ENCODE peak calls at places on chromosomes 13 and 19, in ten cellular contexts. One of them, this sample, is unnamed.

GRCh38 chr13:50914301-50914700 is 4.7 kb downstream of the RNASEH2B start:
- DNase-seq in T-helper 17 cell: no peak
- DNase-seq in NT2/D1: no peak
- DNase-seq in PC-3: no peak
- DNase-seq in PC-9: no peak
- DNase-seq in psoas muscle: no peak
- DNase-seq in right cardiac atrium: no peak
- DNase-seq in naive thymus-derived CD4-positive, alpha-beta T cell: no peak
- DNase-seq in ovary: no peak
- DNase-seq in Caco-2: no peak
- DNase-seq in this sample: no peak

GRCh38 chr19:31204115-31204514 is 145.1 kb downstream of the TSHZ3 start:
- DNase-seq in T-helper 17 cell: no peak
- DNase-seq in NT2/D1: no peak
- DNase-seq in PC-3: no peak
- DNase-seq in PC-9: no peak
- DNase-seq in psoas muscle: no peak
- DNase-seq in right cardiac atrium: no peak
- DNase-seq in naive thymus-derived CD4-positive, alpha-beta T cell: no peak
- DNase-seq in ovary: no peak
- DNase-seq in Caco-2: no peak
- DNase-seq in this sample: no peak

GRCh38 chr13:54241719-54242118 is 1213.1 kb downstream of the OLFM4 start:
- DNase-seq in T-helper 17 cell: no peak
- DNase-seq in NT2/D1: no peak
- DNase-seq in PC-3: no peak
- DNase-seq in PC-9: no peak
- DNase-seq in psoas muscle: no peak
- DNase-seq in right cardiac atrium: no peak
- DNase-seq in naive thymus-derived CD4-positive, alpha-beta T cell: no peak
- DNase-seq in ovary: no peak
- DNase-seq in Caco-2: no peak
- DNase-seq in this sample: no peak

GRCh38 chr19:10808937-10809655 is 26.9 kb downstream of the TMED1 start:
- DNase-seq in T-helper 17 cell: no peak
- DNase-seq in NT2/D1: no peak
- DNase-seq in PC-3: peak; percentile 54
- DNase-seq in PC-9: peak; percentile 88
- DNase-seq in psoas muscle: no peak
- DNase-seq in right cardiac atrium: no peak
- DNase-seq in naive thymus-derived CD4-positive, alpha-beta T cell: no peak
- DNase-seq in ovary: no peak
- DNase-seq in Caco-2: no peak
- DNase-seq in this sample: peak; percentile 29

GRCh38 chr13:58302349-58302748 is 670.8 kb downstream of the PCDH17 start:
- DNase-seq in T-helper 17 cell: no peak
- DNase-seq in NT2/D1: no peak
- DNase-seq in PC-3: no peak
- DNase-seq in PC-9: no peak
- DNase-seq in psoas muscle: no peak
- DNase-seq in right cardiac atrium: no peak
- DNase-seq in naive thymus-derived CD4-positive, alpha-beta T cell: no peak
- DNase-seq in ovary: no peak
- DNase-seq in Caco-2: no peak
- DNase-seq in this sample: no peak

GRCh38 chr13:37869756-37870488 is at the start of gene TRPC4:
- DNase-seq in T-helper 17 cell: no peak
- DNase-seq in NT2/D1: no peak
- DNase-seq in PC-3: peak; percentile 54
- DNase-seq in PC-9: peak; percentile 71
- DNase-seq in psoas muscle: peak; percentile 49
- DNase-seq in right cardiac atrium: peak; percentile 41
- DNase-seq in naive thymus-derived CD4-positive, alpha-beta T cell: no peak
- DNase-seq in ovary: peak; percentile 54
- DNase-seq in Caco-2: peak; percentile 42
- DNase-seq in this sample: peak; percentile 18

GRCh38 chr19:13959962-13960862 is 7.9 kb downstream of the DCAF15 start:
- DNase-seq in T-helper 17 cell: no peak
- DNase-seq in NT2/D1: no peak
- DNase-seq in PC-3: no peak
- DNase-seq in PC-9: no peak
- DNase-seq in psoas muscle: peak; percentile 64
- DNase-seq in right cardiac atrium: no peak
- DNase-seq in naive thymus-derived CD4-positive, alpha-beta T cell: no peak
- DNase-seq in ovary: no peak
- DNase-seq in Caco-2: no peak
- DNase-seq in this sample: no peak

GRCh38 chr19:55165952-55166529 is 372 bp downstream of the DNAAF3 start:
- DNase-seq in T-helper 17 cell: no peak
- DNase-seq in NT2/D1: peak; percentile 85
- DNase-seq in PC-3: peak; percentile 91
- DNase-seq in PC-9: peak; percentile 89
- DNase-seq in psoas muscle: peak; percentile 81
- DNase-seq in right cardiac atrium: peak; percentile 57
- DNase-seq in naive thymus-derived CD4-positive, alpha-beta T cell: no peak
- DNase-seq in ovary: peak; percentile 34
- DNase-seq in Caco-2: peak; percentile 87
- DNase-seq in this sample: no peak

GRCh38 chr13:46668302-46668720 is 115.3 kb downstream of the LRCH1 start:
- DNase-seq in T-helper 17 cell: no peak
- DNase-seq in NT2/D1: no peak
- DNase-seq in PC-3: peak; percentile 62
- DNase-seq in PC-9: no peak
- DNase-seq in psoas muscle: no peak
- DNase-seq in right cardiac atrium: peak; percentile 42
- DNase-seq in naive thymus-derived CD4-positive, alpha-beta T cell: no peak
- DNase-seq in ovary: no peak
- DNase-seq in Caco-2: no peak
- DNase-seq in this sample: no peak

GRCh38 chr13:89457977-89458376 is 1786.8 kb downstream of the SLITRK5 start:
- DNase-seq in T-helper 17 cell: no peak
- DNase-seq in NT2/D1: no peak
- DNase-seq in PC-3: peak; percentile 67
- DNase-seq in PC-9: peak; percentile 7
- DNase-seq in psoas muscle: no peak
- DNase-seq in right cardiac atrium: no peak
- DNase-seq in naive thymus-derived CD4-positive, alpha-beta T cell: no peak
- DNase-seq in ovary: no peak
- DNase-seq in Caco-2: no peak
- DNase-seq in this sample: no peak

GRCh38 chr19:49592486-49593232 is 1.7 kb downstream of the PRR12 start:
- DNase-seq in T-helper 17 cell: no peak
- DNase-seq in NT2/D1: no peak
- DNase-seq in PC-3: peak; percentile 55
- DNase-seq in PC-9: peak; percentile 33
- DNase-seq in psoas muscle: no peak
- DNase-seq in right cardiac atrium: no peak
- DNase-seq in naive thymus-derived CD4-positive, alpha-beta T cell: no peak
- DNase-seq in ovary: no peak
- DNase-seq in Caco-2: no peak
- DNase-seq in this sample: peak; percentile 53

GRCh38 chr19:5977222-5977784 is 637 bp downstream of the RANBP3 start:
- DNase-seq in T-helper 17 cell: no peak
- DNase-seq in NT2/D1: no peak
- DNase-seq in PC-3: no peak
- DNase-seq in PC-9: no peak
- DNase-seq in psoas muscle: no peak
- DNase-seq in right cardiac atrium: no peak
- DNase-seq in naive thymus-derived CD4-positive, alpha-beta T cell: no peak
- DNase-seq in ovary: no peak
- DNase-seq in Caco-2: no peak
- DNase-seq in this sample: peak; percentile 14

GRCh38 chr13:51364404-51365008 is 25.0 kb downstream of the SERPINE3 start:
- DNase-seq in T-helper 17 cell: no peak
- DNase-seq in NT2/D1: peak; percentile 2
- DNase-seq in PC-3: peak; percentile 22
- DNase-seq in PC-9: no peak
- DNase-seq in psoas muscle: no peak
- DNase-seq in right cardiac atrium: no peak
- DNase-seq in naive thymus-derived CD4-positive, alpha-beta T cell: no peak
- DNase-seq in ovary: no peak
- DNase-seq in Caco-2: no peak
- DNase-seq in this sample: no peak

GRCh38 chr13:47546963-47547345 is 454.1 kb downstream of the SUCLA2 start:
- DNase-seq in T-helper 17 cell: no peak
- DNase-seq in NT2/D1: no peak
- DNase-seq in PC-3: no peak
- DNase-seq in PC-9: no peak
- DNase-seq in psoas muscle: no peak
- DNase-seq in right cardiac atrium: no peak
- DNase-seq in naive thymus-derived CD4-positive, alpha-beta T cell: no peak
- DNase-seq in ovary: no peak
- DNase-seq in Caco-2: no peak
- DNase-seq in this sample: no peak

GRCh38 chr19:29211562-29212416 is 1.2 kb downstream of the UQCRFS1 start:
- DNase-seq in T-helper 17 cell: no peak
- DNase-seq in NT2/D1: no peak
- DNase-seq in PC-3: peak; percentile 4
- DNase-seq in PC-9: no peak
- DNase-seq in psoas muscle: no peak
- DNase-seq in right cardiac atrium: no peak
- DNase-seq in naive thymus-derived CD4-positive, alpha-beta T cell: no peak
- DNase-seq in ovary: no peak
- DNase-seq in Caco-2: no peak
- DNase-seq in this sample: no peak

GRCh38 chr19:16381756-16382401 is 57.3 kb downstream of the KLF2 start:
- DNase-seq in T-helper 17 cell: no peak
- DNase-seq in NT2/D1: no peak
- DNase-seq in PC-3: no peak
- DNase-seq in PC-9: no peak
- DNase-seq in psoas muscle: peak; percentile 97
- DNase-seq in right cardiac atrium: peak; percentile 97
- DNase-seq in naive thymus-derived CD4-positive, alpha-beta T cell: no peak
- DNase-seq in ovary: peak; percentile 81
- DNase-seq in Caco-2: no peak
- DNase-seq in this sample: no peak

GRCh38 chr19:47275866-47276461 is 1.3 kb downstream of the INAFM1 start:
- DNase-seq in T-helper 17 cell: no peak
- DNase-seq in NT2/D1: no peak
- DNase-seq in PC-3: no peak
- DNase-seq in PC-9: no peak
- DNase-seq in psoas muscle: peak; percentile 79
- DNase-seq in right cardiac atrium: peak; percentile 68
- DNase-seq in naive thymus-derived CD4-positive, alpha-beta T cell: no peak
- DNase-seq in ovary: peak; percentile 81
- DNase-seq in Caco-2: no peak
- DNase-seq in this sample: no peak

GRCh38 chr13:63305641-63306133 is 1890.0 kb upstream of the PCDH20 start:
- DNase-seq in T-helper 17 cell: no peak
- DNase-seq in NT2/D1: no peak
- DNase-seq in PC-3: no peak
- DNase-seq in PC-9: no peak
- DNase-seq in psoas muscle: no peak
- DNase-seq in right cardiac atrium: no peak
- DNase-seq in naive thymus-derived CD4-positive, alpha-beta T cell: no peak
- DNase-seq in ovary: no peak
- DNase-seq in Caco-2: no peak
- DNase-seq in this sample: no peak

GRCh38 chr19:55210120-55210493 is 806 bp upstream of the PTPRH start:
- DNase-seq in T-helper 17 cell: no peak
- DNase-seq in NT2/D1: no peak
- DNase-seq in PC-3: peak; percentile 99
- DNase-seq in PC-9: peak; percentile 73
- DNase-seq in psoas muscle: no peak
- DNase-seq in right cardiac atrium: no peak
- DNase-seq in naive thymus-derived CD4-positive, alpha-beta T cell: no peak
- DNase-seq in ovary: no peak
- DNase-seq in Caco-2: no peak
- DNase-seq in this sample: no peak

GRCh38 chr19:55005684-55006488 is 32.2 kb downstream of the GP6 start:
- DNase-seq in T-helper 17 cell: peak; percentile 37
- DNase-seq in NT2/D1: peak; percentile 42
- DNase-seq in PC-3: peak; percentile 11
- DNase-seq in PC-9: peak; percentile 73
- DNase-seq in psoas muscle: no peak
- DNase-seq in right cardiac atrium: no peak
- DNase-seq in naive thymus-derived CD4-positive, alpha-beta T cell: peak; percentile 92
- DNase-seq in ovary: no peak
- DNase-seq in Caco-2: peak; percentile 85
- DNase-seq in this sample: peak; percentile 87

GRCh38 chr19:17522988-17523872 is 11.8 kb downstream of the PGLS start:
- DNase-seq in T-helper 17 cell: no peak
- DNase-seq in NT2/D1: no peak
- DNase-seq in PC-3: no peak
- DNase-seq in PC-9: no peak
- DNase-seq in psoas muscle: peak; percentile 69
- DNase-seq in right cardiac atrium: no peak
- DNase-seq in naive thymus-derived CD4-positive, alpha-beta T cell: peak; percentile 50
- DNase-seq in ovary: no peak
- DNase-seq in Caco-2: no peak
- DNase-seq in this sample: peak; percentile 37

GRCh38 chr19:23049256-23049655 is 46.3 kb upstream of the ZNF728 start:
- DNase-seq in T-helper 17 cell: no peak
- DNase-seq in NT2/D1: no peak
- DNase-seq in PC-3: no peak
- DNase-seq in PC-9: no peak
- DNase-seq in psoas muscle: no peak
- DNase-seq in right cardiac atrium: no peak
- DNase-seq in naive thymus-derived CD4-positive, alpha-beta T cell: no peak
- DNase-seq in ovary: no peak
- DNase-seq in Caco-2: no peak
- DNase-seq in this sample: no peak
- H3K9me3 ChIP-seq in T-helper 17 cell: no peaks in the 10 kb centered on the region
- H3K9me3 ChIP-seq in NT2/D1: no peaks in the 10 kb centered on the region
- H3K9me3 ChIP-seq in PC-3: peaks cover 7% of the 10 kb centered on the region
- H3K9me3 ChIP-seq in PC-9: peaks cover 3% of the 10 kb centered on the region
- H3K9me3 ChIP-seq in psoas muscle: no peaks in the 10 kb centered on the region
- H3K9me3 ChIP-seq in right cardiac atrium: no peaks in the 10 kb centered on the region
- H3K9me3 ChIP-seq in naive thymus-derived CD4-positive, alpha-beta T cell: peaks cover 20% of the 10 kb centered on the region
- H3K9me3 ChIP-seq in ovary: no peaks in the 10 kb centered on the region
- H3K9me3 ChIP-seq in Caco-2: no peaks in the 10 kb centered on the region
- H3K9me3 ChIP-seq in this sample: no peaks in the 10 kb centered on the region

GRCh38 chr13:57017357-57017756 is 123.4 kb upstream of the PRR20A start:
- DNase-seq in T-helper 17 cell: no peak
- DNase-seq in NT2/D1: no peak
- DNase-seq in PC-3: no peak
- DNase-seq in PC-9: no peak
- DNase-seq in psoas muscle: no peak
- DNase-seq in right cardiac atrium: no peak
- DNase-seq in naive thymus-derived CD4-positive, alpha-beta T cell: no peak
- DNase-seq in ovary: no peak
- DNase-seq in Caco-2: no peak
- DNase-seq in this sample: no peak
- H3K9me3 ChIP-seq in T-helper 17 cell: peaks cover 3% of the 10 kb centered on the region
- H3K9me3 ChIP-seq in NT2/D1: no peaks in the 10 kb centered on the region
- H3K9me3 ChIP-seq in PC-3: no peaks in the 10 kb centered on the region
- H3K9me3 ChIP-seq in PC-9: no peaks in the 10 kb centered on the region
- H3K9me3 ChIP-seq in psoas muscle: no peaks in the 10 kb centered on the region
- H3K9me3 ChIP-seq in right cardiac atrium: no peaks in the 10 kb centered on the region
- H3K9me3 ChIP-seq in naive thymus-derived CD4-positive, alpha-beta T cell: peaks cover 5% of the 10 kb centered on the region
- H3K9me3 ChIP-seq in ovary: no peaks in the 10 kb centered on the region
- H3K9me3 ChIP-seq in Caco-2: no peaks in the 10 kb centered on the region
- H3K9me3 ChIP-seq in this sample: no peaks in the 10 kb centered on the region

GRCh38 chr13:28830580-28830979 is 10.4 kb downstream of the MTUS2 start:
- DNase-seq in T-helper 17 cell: no peak
- DNase-seq in NT2/D1: no peak
- DNase-seq in PC-3: no peak
- DNase-seq in PC-9: no peak
- DNase-seq in psoas muscle: no peak
- DNase-seq in right cardiac atrium: no peak
- DNase-seq in naive thymus-derived CD4-positive, alpha-beta T cell: no peak
- DNase-seq in ovary: no peak
- DNase-seq in Caco-2: no peak
- DNase-seq in this sample: no peak
- H3K9me3 ChIP-seq in T-helper 17 cell: peaks cover 4% of the 10 kb centered on the region
- H3K9me3 ChIP-seq in NT2/D1: peaks cover 33% of the 10 kb centered on the region
- H3K9me3 ChIP-seq in PC-3: peaks cover 13% of the 10 kb centered on the region
- H3K9me3 ChIP-seq in PC-9: peaks cover 9% of the 10 kb centered on the region
- H3K9me3 ChIP-seq in psoas muscle: peaks cover 15% of the 10 kb centered on the region
- H3K9me3 ChIP-seq in right cardiac atrium: no peaks in the 10 kb centered on the region
- H3K9me3 ChIP-seq in naive thymus-derived CD4-positive, alpha-beta T cell: peaks cover 16% of the 10 kb centered on the region
- H3K9me3 ChIP-seq in ovary: no peaks in the 10 kb centered on the region
- H3K9me3 ChIP-seq in Caco-2: peaks cover 27% of the 10 kb centered on the region
- H3K9me3 ChIP-seq in this sample: no peaks in the 10 kb centered on the region

GRCh38 chr13:105329359-105329758 is 1206.1 kb downstream of the EFNB2 start:
- DNase-seq in T-helper 17 cell: no peak
- DNase-seq in NT2/D1: no peak
- DNase-seq in PC-3: no peak
- DNase-seq in PC-9: no peak
- DNase-seq in psoas muscle: no peak
- DNase-seq in right cardiac atrium: no peak
- DNase-seq in naive thymus-derived CD4-positive, alpha-beta T cell: no peak
- DNase-seq in ovary: no peak
- DNase-seq in Caco-2: no peak
- DNase-seq in this sample: no peak
- H3K9me3 ChIP-seq in T-helper 17 cell: no peaks in the 10 kb centered on the region
- H3K9me3 ChIP-seq in NT2/D1: no peaks in the 10 kb centered on the region
- H3K9me3 ChIP-seq in PC-3: no peaks in the 10 kb centered on the region
- H3K9me3 ChIP-seq in PC-9: peaks cover 7% of the 10 kb centered on the region
- H3K9me3 ChIP-seq in psoas muscle: no peaks in the 10 kb centered on the region
- H3K9me3 ChIP-seq in right cardiac atrium: no peaks in the 10 kb centered on the region
- H3K9me3 ChIP-seq in naive thymus-derived CD4-positive, alpha-beta T cell: no peaks in the 10 kb centered on the region
- H3K9me3 ChIP-seq in ovary: no peaks in the 10 kb centered on the region
- H3K9me3 ChIP-seq in Caco-2: no peaks in the 10 kb centered on the region
- H3K9me3 ChIP-seq in this sample: no peaks in the 10 kb centered on the region